ENCODE peak calls at places on chromosomes 1 and 21, in seven cellular contexts. One of them, this sample, is unnamed.

GRCh38 chr1:9787702-9788101 is 36.1 kb downstream of the CLSTN1 start:
- DNase-seq in iPS-NIHi11: no peak
- DNase-seq in heart left ventricle: no peak
- DNase-seq in MV-4-11: peak
- DNase-seq in upper lobe of left lung: no peak
- DNase-seq in CD8-positive, alpha-beta T cell: peak
- DNase-seq in uterus: no peak
- DNase-seq in this sample: no peak

GRCh38 chr1:223712184-223712855 is at the start of gene CAPN2:
- DNase-seq in iPS-NIHi11: peak
- DNase-seq in heart left ventricle: peak
- DNase-seq in MV-4-11: peak
- DNase-seq in upper lobe of left lung: peak
- DNase-seq in CD8-positive, alpha-beta T cell: peak
- DNase-seq in uterus: peak
- DNase-seq in this sample: peak

GRCh38 chr1:101797722-101798121 is 199.0 kb downstream of the OLFM3 start:
- DNase-seq in iPS-NIHi11: no peak
- DNase-seq in heart left ventricle: no peak
- DNase-seq in MV-4-11: no peak
- DNase-seq in upper lobe of left lung: no peak
- DNase-seq in CD8-positive, alpha-beta T cell: no peak
- DNase-seq in uterus: no peak
- DNase-seq in this sample: no peak

GRCh38 chr1:1435094-1435903 is at the start of gene VWA1:
- DNase-seq in iPS-NIHi11: peak
- DNase-seq in heart left ventricle: peak
- DNase-seq in MV-4-11: peak
- DNase-seq in upper lobe of left lung: peak
- DNase-seq in CD8-positive, alpha-beta T cell: peak
- DNase-seq in uterus: peak
- DNase-seq in this sample: peak

GRCh38 chr1:40762144-40762923 is 21.3 kb upstream of the KCNQ4 start:
- DNase-seq in iPS-NIHi11: no peak
- DNase-seq in heart left ventricle: no peak
- DNase-seq in MV-4-11: no peak
- DNase-seq in upper lobe of left lung: no peak
- DNase-seq in CD8-positive, alpha-beta T cell: no peak
- DNase-seq in uterus: no peak
- DNase-seq in this sample: no peak

GRCh38 chr1:227941509-227942020 is 6.2 kb downstream of the WNT9A start:
- DNase-seq in iPS-NIHi11: peak
- DNase-seq in heart left ventricle: no peak
- DNase-seq in MV-4-11: no peak
- DNase-seq in upper lobe of left lung: no peak
- DNase-seq in CD8-positive, alpha-beta T cell: no peak
- DNase-seq in uterus: no peak
- DNase-seq in this sample: no peak

GRCh38 chr1:160768295-160768657 is 27.7 kb upstream of the LY9 start:
- DNase-seq in iPS-NIHi11: peak
- DNase-seq in heart left ventricle: peak
- DNase-seq in MV-4-11: peak
- DNase-seq in upper lobe of left lung: no peak
- DNase-seq in CD8-positive, alpha-beta T cell: peak
- DNase-seq in uterus: no peak
- DNase-seq in this sample: peak

GRCh38 chr1:167328762-167329483 is 108.2 kb downstream of the POU2F1 start:
- DNase-seq in iPS-NIHi11: peak
- DNase-seq in heart left ventricle: no peak
- DNase-seq in MV-4-11: peak
- DNase-seq in upper lobe of left lung: no peak
- DNase-seq in CD8-positive, alpha-beta T cell: no peak
- DNase-seq in uterus: no peak
- DNase-seq in this sample: peak

GRCh38 chr1:214717323-214717722 is 114.3 kb downstream of the CENPF start:
- DNase-seq in iPS-NIHi11: no peak
- DNase-seq in heart left ventricle: no peak
- DNase-seq in MV-4-11: no peak
- DNase-seq in upper lobe of left lung: no peak
- DNase-seq in CD8-positive, alpha-beta T cell: no peak
- DNase-seq in uterus: no peak
- DNase-seq in this sample: peak

GRCh38 chr1:93751391-93752250 is 70.0 kb upstream of the BCAR3 start:
- DNase-seq in iPS-NIHi11: no peak
- DNase-seq in heart left ventricle: peak
- DNase-seq in MV-4-11: no peak
- DNase-seq in upper lobe of left lung: peak
- DNase-seq in CD8-positive, alpha-beta T cell: no peak
- DNase-seq in uterus: no peak
- DNase-seq in this sample: no peak

GRCh38 chr1:228976316-228976715 is 241.0 kb downstream of the RHOU start:
- DNase-seq in iPS-NIHi11: no peak
- DNase-seq in heart left ventricle: no peak
- DNase-seq in MV-4-11: no peak
- DNase-seq in upper lobe of left lung: no peak
- DNase-seq in CD8-positive, alpha-beta T cell: no peak
- DNase-seq in uterus: no peak
- DNase-seq in this sample: no peak

GRCh38 chr1:172663726-172664125 is 4.8 kb downstream of the FASLG start:
- DNase-seq in iPS-NIHi11: no peak
- DNase-seq in heart left ventricle: no peak
- DNase-seq in MV-4-11: no peak
- DNase-seq in upper lobe of left lung: no peak
- DNase-seq in CD8-positive, alpha-beta T cell: no peak
- DNase-seq in uterus: no peak
- DNase-seq in this sample: no peak

GRCh38 chr1:44884746-44885145 is 41.7 kb upstream of the PTCH2 start:
- DNase-seq in iPS-NIHi11: no peak
- DNase-seq in heart left ventricle: no peak
- DNase-seq in MV-4-11: no peak
- DNase-seq in upper lobe of left lung: no peak
- DNase-seq in CD8-positive, alpha-beta T cell: no peak
- DNase-seq in uterus: no peak
- DNase-seq in this sample: no peak

GRCh38 chr1:6495041-6495441 is 3.6 kb upstream of the PLEKHG5 start:
- DNase-seq in iPS-NIHi11: no peak
- DNase-seq in heart left ventricle: no peak
- DNase-seq in MV-4-11: no peak
- DNase-seq in upper lobe of left lung: peak
- DNase-seq in CD8-positive, alpha-beta T cell: no peak
- DNase-seq in uterus: no peak
- DNase-seq in this sample: no peak

GRCh38 chr1:26112407-26112775 is 767 bp downstream of the PDIK1L start:
- DNase-seq in iPS-NIHi11: no peak
- DNase-seq in heart left ventricle: no peak
- DNase-seq in MV-4-11: peak
- DNase-seq in upper lobe of left lung: no peak
- DNase-seq in CD8-positive, alpha-beta T cell: no peak
- DNase-seq in uterus: no peak
- DNase-seq in this sample: no peak

GRCh38 chr1:43981135-43981491 is 2.1 kb downstream of the B4GALT2 start:
- DNase-seq in iPS-NIHi11: no peak
- DNase-seq in heart left ventricle: no peak
- DNase-seq in MV-4-11: no peak
- DNase-seq in upper lobe of left lung: peak
- DNase-seq in CD8-positive, alpha-beta T cell: no peak
- DNase-seq in uterus: no peak
- DNase-seq in this sample: no peak

GRCh38 chr1:203744008-203744972 is 20.7 kb upstream of the LAX1 start:
- DNase-seq in iPS-NIHi11: peak
- DNase-seq in heart left ventricle: no peak
- DNase-seq in MV-4-11: peak
- DNase-seq in upper lobe of left lung: no peak
- DNase-seq in CD8-positive, alpha-beta T cell: no peak
- DNase-seq in uterus: peak
- DNase-seq in this sample: no peak

GRCh38 chr21:27379381-27379780 is 412.5 kb upstream of the ADAMTS5 start:
- DNase-seq in iPS-NIHi11: no peak
- DNase-seq in heart left ventricle: no peak
- DNase-seq in MV-4-11: no peak
- DNase-seq in upper lobe of left lung: no peak
- DNase-seq in CD8-positive, alpha-beta T cell: no peak
- DNase-seq in uterus: no peak
- DNase-seq in this sample: no peak

GRCh38 chr1:41650176-41650519 is 165.7 kb upstream of the EDN2 start:
- DNase-seq in iPS-NIHi11: no peak
- DNase-seq in heart left ventricle: no peak
- DNase-seq in MV-4-11: peak
- DNase-seq in upper lobe of left lung: no peak
- DNase-seq in CD8-positive, alpha-beta T cell: no peak
- DNase-seq in uterus: no peak
- DNase-seq in this sample: no peak

GRCh38 chr1:3795453-3796214 is 664 bp downstream of the LRRC47 start:
- DNase-seq in iPS-NIHi11: no peak
- DNase-seq in heart left ventricle: no peak
- DNase-seq in MV-4-11: no peak
- DNase-seq in upper lobe of left lung: no peak
- DNase-seq in CD8-positive, alpha-beta T cell: no peak
- DNase-seq in uterus: no peak
- DNase-seq in this sample: no peak

GRCh38 chr1:117810553-117810952 is 118.9 kb downstream of the GDAP2 start:
- DNase-seq in iPS-NIHi11: no peak
- DNase-seq in heart left ventricle: no peak
- DNase-seq in MV-4-11: peak
- DNase-seq in upper lobe of left lung: no peak
- DNase-seq in CD8-positive, alpha-beta T cell: no peak
- DNase-seq in uterus: no peak
- DNase-seq in this sample: no peak

GRCh38 chr1:214234635-214235025 is 46.3 kb upstream of the SMYD2 start:
- DNase-seq in iPS-NIHi11: no peak
- DNase-seq in heart left ventricle: no peak
- DNase-seq in MV-4-11: no peak
- DNase-seq in upper lobe of left lung: no peak
- DNase-seq in CD8-positive, alpha-beta T cell: no peak
- DNase-seq in uterus: no peak
- DNase-seq in this sample: no peak

GRCh38 chr1:174748603-174749002 is 251.1 kb upstream of the CACYBP start:
- DNase-seq in iPS-NIHi11: no peak
- DNase-seq in heart left ventricle: no peak
- DNase-seq in MV-4-11: no peak
- DNase-seq in upper lobe of left lung: no peak
- DNase-seq in CD8-positive, alpha-beta T cell: no peak
- DNase-seq in uterus: no peak
- DNase-seq in this sample: no peak

GRCh38 chr1:183226963-183227362 is 40.9 kb downstream of the LAMC2 start:
- DNase-seq in iPS-NIHi11: peak
- DNase-seq in heart left ventricle: no peak
- DNase-seq in MV-4-11: no peak
- DNase-seq in upper lobe of left lung: no peak
- DNase-seq in CD8-positive, alpha-beta T cell: no peak
- DNase-seq in uterus: no peak
- DNase-seq in this sample: no peak

GRCh38 chr1:8392522-8392921 is 74.6 kb downstream of the SLC45A1 start:
- DNase-seq in iPS-NIHi11: no peak
- DNase-seq in heart left ventricle: no peak
- DNase-seq in MV-4-11: no peak
- DNase-seq in upper lobe of left lung: no peak
- DNase-seq in CD8-positive, alpha-beta T cell: no peak
- DNase-seq in uterus: no peak
- DNase-seq in this sample: no peak